ENCODE peak calls at places on chromosomes 4 and X, in five cellular contexts. One of them, this sample, is unnamed. For H3K27me3 and H3K36me3, the result is how much of the 10 kb centered on the place peaks cover.

GRCh38 chr4:118112647-118113046 is 78.4 kb downstream of the NDST3 start:
- DNase-seq in pancreas: no peak
- DNase-seq in tibial artery: no peak
- DNase-seq in WERI-Rb-1: no peak
- DNase-seq in suprapubic skin: no peak
- DNase-seq in this sample: no peak

GRCh38 chrX:138794285-138794684 is 82.8 kb upstream of the FGF13 start:
- DNase-seq in WERI-Rb-1: no peak
- DNase-seq in pancreas: no peak
- DNase-seq in tibial artery: no peak
- DNase-seq in suprapubic skin: no peak
- DNase-seq in this sample: no peak

GRCh38 chr4:121876976-121877773 is 6.9 kb upstream of the BBS7 start:
- DNase-seq in suprapubic skin: no peak
- DNase-seq in WERI-Rb-1: peak
- DNase-seq in pancreas: no peak
- DNase-seq in tibial artery: no peak
- DNase-seq in this sample: no peak

GRCh38 chrX:30312858-30313257 is 3.7 kb upstream of the NR0B1 start:
- DNase-seq in WERI-Rb-1: no peak
- DNase-seq in tibial artery: no peak
- DNase-seq in pancreas: no peak
- DNase-seq in suprapubic skin: no peak
- DNase-seq in this sample: no peak

GRCh38 chr4:174716986-174717770 is 111.9 kb downstream of the GLRA3 start:
- DNase-seq in pancreas: no peak
- DNase-seq in WERI-Rb-1: no peak
- DNase-seq in tibial artery: no peak
- DNase-seq in suprapubic skin: no peak
- DNase-seq in this sample: no peak

GRCh38 chrX:11437642-11438379 is 144.6 kb downstream of the AMELX start:
- DNase-seq in suprapubic skin: no peak
- DNase-seq in tibial artery: peak
- DNase-seq in WERI-Rb-1: no peak
- DNase-seq in pancreas: no peak
- DNase-seq in this sample: no peak

GRCh38 chr4:126411047-126411446 is 1096.3 kb downstream of the FAT4 start:
- DNase-seq in suprapubic skin: no peak
- DNase-seq in WERI-Rb-1: no peak
- DNase-seq in pancreas: no peak
- DNase-seq in tibial artery: no peak
- DNase-seq in this sample: no peak

GRCh38 chrX:107542500-107542899 is 85.8 kb upstream of the PRPS1 start:
- DNase-seq in tibial artery: no peak
- DNase-seq in WERI-Rb-1: peak
- DNase-seq in pancreas: no peak
- DNase-seq in suprapubic skin: no peak
- DNase-seq in this sample: peak

GRCh38 chr4:67721770-67722597 is 21.0 kb upstream of the UBA6 start:
- DNase-seq in WERI-Rb-1: no peak
- DNase-seq in pancreas: no peak
- DNase-seq in tibial artery: no peak
- DNase-seq in suprapubic skin: no peak
- DNase-seq in this sample: no peak

GRCh38 chr4:45442466-45442865 is 681.4 kb downstream of the GABRG1 start:
- DNase-seq in WERI-Rb-1: peak
- DNase-seq in suprapubic skin: no peak
- DNase-seq in pancreas: no peak
- DNase-seq in tibial artery: no peak
- DNase-seq in this sample: peak

DNA sequence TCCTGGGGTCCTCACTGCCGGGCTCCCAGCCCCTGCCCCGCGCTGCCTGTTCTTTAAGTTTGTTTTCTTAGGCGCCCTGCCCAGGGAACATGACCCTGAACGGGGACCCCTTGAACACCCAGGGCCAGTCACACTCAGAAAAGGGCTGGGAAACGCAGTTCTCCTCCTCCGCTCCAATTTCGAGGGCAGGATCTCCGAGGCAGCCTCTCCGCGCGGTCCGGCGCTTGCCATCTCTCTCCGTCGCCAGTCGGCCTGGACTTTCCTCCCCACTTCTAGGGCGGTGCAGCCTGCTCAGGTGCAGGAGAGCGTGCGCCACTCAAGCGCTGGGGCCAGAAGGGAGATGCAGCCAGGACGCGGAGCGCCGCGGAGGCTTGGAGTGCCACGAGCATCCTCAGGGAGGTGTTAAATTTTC is 9.9 kb downstream of the PRDM8 start:
- DNase-seq in suprapubic skin: no peak
- DNase-seq in tibial artery: no peak
- DNase-seq in WERI-Rb-1: no peak
- DNase-seq in pancreas: no peak
- DNase-seq in this sample: peak
- H3K27me3 ChIP-seq in suprapubic skin: under half
- H3K27me3 ChIP-seq in tibial artery: under half
- H3K27me3 ChIP-seq in WERI-Rb-1: under half
- H3K27me3 ChIP-seq in pancreas: under half
- H3K27me3 ChIP-seq in this sample: half or more

DNA sequence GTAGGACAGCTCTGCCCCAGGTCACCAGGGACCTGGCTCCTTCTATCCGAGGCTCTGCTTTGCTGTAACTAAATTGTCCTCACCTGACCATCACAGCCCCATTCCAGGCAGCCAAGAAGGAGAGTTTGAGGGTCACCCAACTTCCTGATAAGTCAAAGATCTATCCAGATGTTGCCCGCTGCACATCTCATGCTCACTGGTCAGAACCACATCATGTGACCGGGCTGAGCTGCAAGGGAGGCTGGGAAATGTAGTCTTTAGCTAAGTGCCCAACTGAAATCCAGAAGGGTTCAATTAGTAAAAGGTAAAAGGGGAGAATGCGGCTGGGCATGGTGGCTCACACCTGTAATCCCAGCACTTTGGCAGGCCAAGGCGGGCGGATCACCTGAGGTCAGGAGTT is 18.4 kb downstream of the HMX1 start:
- DNase-seq in WERI-Rb-1: no peak
- DNase-seq in tibial artery: no peak
- DNase-seq in pancreas: no peak
- DNase-seq in suprapubic skin: no peak
- DNase-seq in this sample: peak
- H3K4me3 ChIP-seq in WERI-Rb-1: no peak
- H3K4me3 ChIP-seq in tibial artery: no peak
- H3K4me3 ChIP-seq in pancreas: no peak
- H3K4me3 ChIP-seq in suprapubic skin: no peak
- H3K4me3 ChIP-seq in this sample: no peak

DNA sequence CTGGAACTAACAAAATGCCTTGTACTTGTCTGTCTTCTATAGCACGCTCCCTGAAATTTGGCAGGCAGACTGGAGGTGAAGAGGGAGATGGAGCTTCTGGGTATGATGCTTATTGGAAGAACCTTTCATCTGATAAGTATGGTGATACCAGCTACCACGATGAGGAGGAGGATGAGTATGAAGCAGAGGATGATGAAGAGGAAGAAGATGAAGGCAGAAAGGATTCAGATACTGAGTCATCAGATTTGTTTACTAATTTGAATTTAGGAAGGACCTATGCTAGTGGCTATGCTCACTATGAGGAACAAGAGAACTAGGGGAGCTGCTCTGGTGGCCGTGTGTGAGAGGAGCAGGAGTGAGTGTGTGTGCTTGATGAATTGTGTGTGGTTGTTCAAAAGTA is 13.0 kb downstream of the ZNF330 start:
- DNase-seq in suprapubic skin: no peak
- DNase-seq in pancreas: no peak
- DNase-seq in tibial artery: no peak
- DNase-seq in WERI-Rb-1: no peak
- DNase-seq in this sample: no peak
- H3K36me3 ChIP-seq in suprapubic skin: half or more
- H3K36me3 ChIP-seq in pancreas: under half
- H3K36me3 ChIP-seq in tibial artery: half or more
- H3K36me3 ChIP-seq in WERI-Rb-1: half or more
- H3K36me3 ChIP-seq in this sample: under half

DNA sequence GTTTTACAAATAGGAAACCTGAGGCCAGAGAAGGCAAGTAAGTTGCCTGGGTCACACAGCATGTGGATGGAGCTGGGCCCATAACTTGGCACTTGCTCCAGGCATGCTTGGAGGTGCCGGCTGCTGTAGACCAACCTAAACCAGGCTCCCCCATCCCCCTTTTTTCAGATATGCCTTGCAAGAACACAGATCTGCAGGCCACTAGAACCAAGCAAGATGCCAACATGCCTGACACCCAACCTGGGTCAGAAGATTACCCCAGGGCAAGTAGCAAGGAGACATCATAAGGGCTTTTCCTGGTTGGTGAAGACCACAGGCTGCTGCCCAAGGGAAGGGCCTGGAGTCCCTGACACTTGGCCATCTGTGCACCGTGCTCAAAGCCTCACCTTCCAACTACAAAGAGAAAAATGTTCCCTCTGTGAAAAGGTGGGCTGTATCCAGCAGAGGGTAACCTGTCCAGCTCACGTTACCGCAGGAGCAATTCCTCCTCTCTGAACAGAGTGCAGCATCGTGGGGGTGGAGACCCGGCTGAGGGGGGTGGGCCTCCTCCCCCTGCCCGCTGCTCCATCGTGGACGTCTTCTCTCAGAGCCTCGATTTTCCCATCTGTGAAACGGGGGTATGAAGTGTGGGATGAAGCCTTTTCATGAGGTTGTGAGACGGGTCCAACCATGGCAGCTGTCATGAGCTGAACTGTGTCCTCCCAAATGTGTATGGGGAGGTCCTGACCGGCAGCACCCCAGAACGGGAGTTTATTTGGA is 23.0 kb downstream of the HMX1 start:
- DNase-seq in suprapubic skin: peak
- DNase-seq in WERI-Rb-1: peak
- DNase-seq in tibial artery: no peak
- DNase-seq in pancreas: no peak
- DNase-seq in this sample: peak
- H3K27me3 ChIP-seq in suprapubic skin: half or more
- H3K27me3 ChIP-seq in WERI-Rb-1: under half
- H3K27me3 ChIP-seq in tibial artery: under half
- H3K27me3 ChIP-seq in pancreas: under half
- H3K27me3 ChIP-seq in this sample: under half

DNA sequence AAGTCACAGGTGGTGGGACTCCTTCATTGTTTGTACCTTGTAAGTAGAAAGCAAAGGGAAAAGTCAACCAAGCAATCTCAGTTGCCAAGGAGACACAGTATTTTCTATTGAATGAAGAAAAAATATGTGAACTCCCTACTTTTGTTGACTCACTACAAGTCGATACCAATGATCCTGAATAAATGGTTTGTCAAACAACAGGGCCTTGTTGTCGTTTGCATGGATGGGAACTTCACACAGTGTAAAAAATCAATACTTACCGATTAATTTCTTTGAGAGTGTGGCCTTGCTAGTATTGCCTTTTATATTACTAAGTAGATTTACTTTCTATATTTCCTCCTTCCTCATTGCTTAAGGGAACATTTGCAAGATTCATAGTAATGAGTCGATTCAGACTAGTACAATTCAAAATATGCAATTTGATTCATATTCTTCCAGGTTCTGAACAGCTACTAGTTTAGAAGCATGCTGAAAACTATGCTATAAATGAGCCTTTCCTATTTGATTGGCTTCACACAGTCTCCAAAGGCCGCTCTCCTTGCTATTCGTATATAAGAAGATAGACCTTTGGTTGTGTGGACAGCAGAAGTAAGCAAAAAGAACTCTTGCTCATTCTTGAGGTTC is 108.0 kb downstream of the ZNF330 start:
- DNase-seq in WERI-Rb-1: no peak
- DNase-seq in tibial artery: no peak
- DNase-seq in suprapubic skin: no peak
- DNase-seq in pancreas: no peak
- DNase-seq in this sample: no peak
- H3K4me3 ChIP-seq in WERI-Rb-1: no peak
- H3K4me3 ChIP-seq in tibial artery: no peak
- H3K4me3 ChIP-seq in suprapubic skin: no peak
- H3K4me3 ChIP-seq in pancreas: no peak
- H3K4me3 ChIP-seq in this sample: no peak

GRCh38 chr4:850323-850945 is 24.5 kb upstream of the CPLX1 start:
- DNase-seq in tibial artery: no peak
- DNase-seq in pancreas: peak
- DNase-seq in suprapubic skin: no peak
- DNase-seq in WERI-Rb-1: peak
- DNase-seq in this sample: peak
- H3K36me3 ChIP-seq in tibial artery: under half
- H3K36me3 ChIP-seq in pancreas: under half
- H3K36me3 ChIP-seq in suprapubic skin: half or more
- H3K36me3 ChIP-seq in WERI-Rb-1: under half
- H3K36me3 ChIP-seq in this sample: under half

GRCh38 chrX:372856-373640 is 13.7 kb downstream of the PPP2R3B start:
- DNase-seq in tibial artery: no peak
- DNase-seq in WERI-Rb-1: no peak
- DNase-seq in pancreas: no peak
- DNase-seq in suprapubic skin: no peak
- DNase-seq in this sample: peak

GRCh38 chrX:369563-370101 is 17.1 kb downstream of the PPP2R3B start:
- DNase-seq in pancreas: peak
- DNase-seq in suprapubic skin: no peak
- DNase-seq in tibial artery: no peak
- DNase-seq in WERI-Rb-1: no peak
- DNase-seq in this sample: peak

GRCh38 chrX:370244-370962 is 16.3 kb downstream of the PPP2R3B start:
- DNase-seq in pancreas: peak
- DNase-seq in tibial artery: no peak
- DNase-seq in WERI-Rb-1: no peak
- DNase-seq in suprapubic skin: no peak
- DNase-seq in this sample: peak

GRCh38 chrX:371907-372306 is 14.8 kb downstream of the PPP2R3B start:
- DNase-seq in suprapubic skin: no peak
- DNase-seq in tibial artery: no peak
- DNase-seq in WERI-Rb-1: peak
- DNase-seq in pancreas: no peak
- DNase-seq in this sample: peak

GRCh38 chrX:370963-371745 is 15.6 kb downstream of the PPP2R3B start:
- DNase-seq in WERI-Rb-1: no peak
- DNase-seq in suprapubic skin: no peak
- DNase-seq in pancreas: no peak
- DNase-seq in tibial artery: no peak
- DNase-seq in this sample: peak
- H3K27me3 ChIP-seq in WERI-Rb-1: under half
- H3K27me3 ChIP-seq in suprapubic skin: under half
- H3K27me3 ChIP-seq in pancreas: under half
- H3K27me3 ChIP-seq in tibial artery: under half
- H3K27me3 ChIP-seq in this sample: under half

GRCh38 chrX:43679778-43680177 is 23.7 kb downstream of the MAOA start:
- DNase-seq in suprapubic skin: no peak
- DNase-seq in WERI-Rb-1: no peak
- DNase-seq in tibial artery: no peak
- DNase-seq in pancreas: no peak
- DNase-seq in this sample: no peak
- H3K4me3 ChIP-seq in suprapubic skin: no peak
- H3K4me3 ChIP-seq in WERI-Rb-1: no peak
- H3K4me3 ChIP-seq in tibial artery: no peak
- H3K4me3 ChIP-seq in pancreas: no peak
- H3K4me3 ChIP-seq in this sample: no peak

GRCh38 chr4:139525414-139525813 is 30.6 kb downstream of the SETD7 start:
- DNase-seq in suprapubic skin: no peak
- DNase-seq in tibial artery: no peak
- DNase-seq in WERI-Rb-1: no peak
- DNase-seq in pancreas: no peak
- DNase-seq in this sample: no peak
- H3K36me3 ChIP-seq in suprapubic skin: under half
- H3K36me3 ChIP-seq in tibial artery: half or more
- H3K36me3 ChIP-seq in WERI-Rb-1: under half
- H3K36me3 ChIP-seq in pancreas: under half
- H3K36me3 ChIP-seq in this sample: under half

This sample was measured in H7.